ENCODE peak calls at places on chromosomes 11 and 22, in six cellular contexts. P is left ventricle myocardium inferior, W is upper lobe of left lung, U is neuronal stem cell, Z is heart right ventricle, H is transverse colon. L is an unnamed sample.

GRCh38 chr22:28656156-28656555 is 23.5 kb downstream of the TTC28 start:
- DNase-seq in P (no peak), W (no peak), U (no peak), Z (no peak), H (no peak), L (no peak)

GRCh38 chr11:8833568-8834275 is 77.3 kb upstream of the AKIP1 start:
- DNase-seq in P (no peak), W (no peak), U (no peak), Z (no peak), H (no peak), L (no peak)

GRCh38 chr11:4125141-4125540 is 30.5 kb downstream of the RRM1 start:
- DNase-seq in P (no peak), W (no peak), U (no peak), Z (no peak), H (no peak), L (no peak)

GRCh38 chr22:45344339-45344738 is 34.6 kb downstream of the FAM118A start:
- DNase-seq in P (no peak), W (no peak), U (peak; percentile 5), Z (no peak), H (no peak), L (no peak)

GRCh38 chr11:2583605-2583958 is 116.2 kb downstream of the KCNQ1OT1 start:
- DNase-seq in P (peak; percentile 6), W (no peak), U (no peak), Z (no peak), H (no peak), L (no peak)

GRCh38 chr11:130000552-130001176 is 2.0 kb downstream of the PRDM10 start:
- DNase-seq in P (no peak), W (no peak), U (no peak), Z (no peak), H (no peak), L (no peak)

GRCh38 chr11:64869571-64870175 is 8.7 kb downstream of the EHD1 start:
- DNase-seq in P (no peak), W (no peak), U (no peak), Z (no peak), H (no peak), L (no peak)

GRCh38 chr11:90252053-90252452 is 29.2 kb upstream of the CHORDC1 start:
- DNase-seq in P (no peak), W (no peak), U (no peak), Z (no peak), H (no peak), L (no peak)

GRCh38 chr11:62542750-62543567 is 3.6 kb downstream of the AHNAK start:
- DNase-seq in P (peak; percentile 87), W (peak; percentile 95), U (peak; percentile 76), Z (peak; percentile 86), H (peak; percentile 87), L (peak; percentile 71)

GRCh38 chr11:132111341-132111740 is 740.9 kb downstream of the NTM start:
- DNase-seq in P (no peak), W (no peak), U (no peak), Z (no peak), H (no peak), L (no peak)

GRCh38 chr22:40220316-40221054 is 42.8 kb downstream of the TNRC6B start:
- DNase-seq in P (no peak), W (no peak), U (no peak), Z (no peak), H (no peak), L (no peak)

GRCh38 chr22:20976291-20976877 is 5.7 kb upstream of the LZTR1 start:
- DNase-seq in P (no peak), W (peak; percentile 77), U (no peak), Z (no peak), H (no peak), L (no peak)

GRCh38 chr11:25758145-25758661 is 573.7 kb upstream of the ANO3 start:
- DNase-seq in P (no peak), W (no peak), U (no peak), Z (no peak), H (no peak), L (no peak)

GRCh38 chr22:35023692-35024363 is 42.1 kb upstream of the ISX start:
- DNase-seq in P (peak; percentile 57), W (peak; percentile 93), U (peak; percentile 72), Z (peak; percentile 45), H (peak; percentile 78), L (peak; percentile 19)

GRCh38 chr11:8235925-8236324 is 27.8 kb downstream of the LMO1 start:
- DNase-seq in P (no peak), W (no peak), U (no peak), Z (no peak), H (no peak), L (no peak)

GRCh38 chr11:118202599-118203422 is 22.0 kb downstream of the JAML start:
- DNase-seq in P (no peak), W (no peak), U (no peak), Z (no peak), H (peak; percentile 88), L (peak; percentile 80)

GRCh38 chr11:86589204-86589603 is 83.2 kb downstream of the ME3 start:
- DNase-seq in P (no peak), W (no peak), U (no peak), Z (no peak), H (no peak), L (no peak)
- H3K27ac ChIP-seq in P (peak overlapping the region; percentile 46), W (no peak overlapping the region), U (peak overlapping the region; percentile 98), Z (no peak overlapping the region), H (no peak overlapping the region), L (no peak overlapping the region)

GRCh38 chr11:82734120-82734479 is 436 bp upstream of the FAM181B start:
- DNase-seq in P (no peak), W (no peak), U (no peak), Z (no peak), H (no peak), L (no peak)
- H3K27me3 ChIP-seq in P (peaks cover 95% of the 10 kb centered on the region), W (peaks cover 26% of the 10 kb centered on the region), U (peaks cover 53% of the 10 kb centered on the region), Z (peaks cover 43% of the 10 kb centered on the region), H (peaks cover 70% of the 10 kb centered on the region), L (peaks cover 35% of the 10 kb centered on the region)

DNA sequence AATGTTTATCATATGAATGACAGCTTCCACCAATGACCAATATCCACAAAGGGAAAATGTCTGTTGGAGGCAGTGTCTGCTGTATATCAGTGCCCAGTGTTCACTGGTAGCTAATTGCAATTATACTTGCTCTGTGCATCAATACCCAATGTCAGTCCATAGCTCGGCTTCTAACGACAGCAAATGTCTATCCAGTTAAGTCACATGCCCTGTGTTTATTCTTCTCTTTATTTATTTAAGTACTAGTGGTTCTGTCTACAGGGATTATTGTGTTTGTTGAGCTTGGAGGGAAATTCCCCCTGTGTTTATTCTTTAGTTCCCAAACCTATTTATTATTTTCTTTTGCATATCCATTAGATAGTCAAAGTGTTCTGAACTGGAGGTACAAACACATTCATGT is 18.6 kb downstream of the TSKU start:
- DNase-seq in P (no peak), W (no peak), U (no peak), Z (no peak), H (no peak), L (no peak)
- H3K4me1 ChIP-seq in P (peaks cover 43% of the 10 kb centered on the region), W (peaks cover 44% of the 10 kb centered on the region), U (peaks cover 16% of the 10 kb centered on the region), Z (peaks cover 34% of the 10 kb centered on the region), H (peaks cover 6% of the 10 kb centered on the region), L (peaks cover 14% of the 10 kb centered on the region)

DNA sequence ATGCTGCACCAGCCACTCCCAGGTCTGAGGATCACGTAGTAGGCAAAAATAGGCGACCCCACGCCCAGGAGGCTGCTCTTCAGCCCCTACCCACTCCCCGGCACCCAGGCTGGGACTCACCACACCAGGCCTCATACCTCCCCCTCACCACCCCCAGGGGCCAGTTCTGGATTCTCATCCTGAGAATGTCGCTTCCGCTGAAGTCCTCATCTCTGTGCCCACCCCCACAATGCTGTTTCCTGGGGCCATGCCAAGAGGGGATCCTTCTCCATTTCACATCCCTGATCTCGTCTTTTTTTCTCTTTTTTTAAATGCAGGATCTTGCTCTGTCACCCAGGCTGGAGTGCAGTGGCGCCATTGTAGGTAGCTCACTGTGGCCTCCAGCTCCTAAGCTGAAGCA is 1.7 kb upstream of the OSM start:
- DNase-seq in P (no peak), W (no peak), U (no peak), Z (no peak), H (no peak), L (no peak)
- H3K27ac ChIP-seq in P (no peak overlapping the region), W (peak overlapping the region; percentile 89), U (no peak overlapping the region), Z (peak overlapping the region; percentile 68), H (no peak overlapping the region), L (peak overlapping the region; percentile 98)

GRCh38 chr11:44496391-44496790 is 69.1 kb upstream of the CD82 start:
- DNase-seq in P (no peak), W (no peak), U (no peak), Z (no peak), H (no peak), L (no peak)
- H3K27me3 ChIP-seq in P (no peaks in the 10 kb centered on the region), W (no peaks in the 10 kb centered on the region), U (no peaks in the 10 kb centered on the region), Z (no peaks in the 10 kb centered on the region), H (no peaks in the 10 kb centered on the region), L (no peaks in the 10 kb centered on the region)

DNA sequence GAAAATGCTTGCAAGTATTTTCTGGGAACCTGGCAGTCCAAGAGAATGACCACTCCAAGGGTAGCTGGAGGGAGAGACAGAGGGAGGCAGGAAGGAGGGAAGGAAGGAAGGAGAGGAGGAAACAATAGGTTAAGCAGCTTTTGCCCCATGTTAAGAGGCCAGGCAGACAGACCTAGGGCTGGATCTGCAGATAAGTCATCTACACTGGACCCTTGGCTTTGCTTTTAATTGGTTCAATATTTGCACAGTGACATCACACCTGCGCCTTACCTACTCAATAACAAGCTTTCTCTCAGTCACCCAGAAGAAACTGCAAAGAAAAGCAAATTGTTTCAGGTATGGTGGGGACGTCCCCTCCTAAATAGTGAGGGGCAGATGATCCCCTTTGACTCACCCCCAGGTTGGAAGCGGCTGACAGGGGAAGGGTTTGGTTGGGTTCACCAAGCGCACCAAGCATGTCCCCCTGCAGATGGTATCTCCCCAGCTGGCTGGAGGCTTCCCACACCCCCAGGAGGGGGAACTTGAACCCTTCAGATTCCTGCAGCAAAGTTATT is 24.3 kb downstream of the MYH9 start:
- DNase-seq in P (no peak), W (no peak), U (no peak), Z (no peak), H (no peak), L (no peak)
- H3K4me1 ChIP-seq in P (peaks cover 99% of the 10 kb centered on the region), W (peaks cover 99% of the 10 kb centered on the region), U (peaks cover 70% of the 10 kb centered on the region), Z (peaks cover 99% of the 10 kb centered on the region), H (peaks cover 91% of the 10 kb centered on the region), L (peaks cover 100% of the 10 kb centered on the region)

GRCh38 chr11:83069441-83070043 is 2.2 kb downstream of the RAB30 start:
- DNase-seq in P (no peak), W (no peak), U (no peak), Z (no peak), H (no peak), L (no peak)
- H3K27ac ChIP-seq in P (peak overlapping the region; percentile 95), W (peak overlapping the region; percentile 95), U (no peak overlapping the region), Z (peak overlapping the region; percentile 95), H (peak overlapping the region; percentile 90), L (no peak overlapping the region)

GRCh38 chr11:112958670-112959069 is 2.5 kb upstream of the NCAM1 start:
- DNase-seq in P (no peak), W (no peak), U (no peak), Z (no peak), H (no peak), L (no peak)
- H3K27me3 ChIP-seq in P (peaks cover 61% of the 10 kb centered on the region), W (peaks cover 30% of the 10 kb centered on the region), U (no peaks in the 10 kb centered on the region), Z (peaks cover 61% of the 10 kb centered on the region), H (peaks cover 55% of the 10 kb centered on the region), L (peaks cover 17% of the 10 kb centered on the region)

GRCh38 chr11:73387594-73388021 is 11.4 kb downstream of the RELT start:
- DNase-seq in P (no peak), W (no peak), U (no peak), Z (no peak), H (no peak), L (no peak)
- H3K4me1 ChIP-seq in P (peaks cover 56% of the 10 kb centered on the region), W (peaks cover 27% of the 10 kb centered on the region), U (peaks cover 28% of the 10 kb centered on the region), Z (peaks cover 65% of the 10 kb centered on the region), H (peaks cover 7% of the 10 kb centered on the region), L (peaks cover 50% of the 10 kb centered on the region)

L was measured in CD4-positive, alpha-beta memory T cell.